ENCODE peak calls at places on chromosome 19, in six cellular contexts. One of them, this sample, is unnamed.

GRCh38 chr19:38411041-38411712 is 8.3 kb downstream of the FAM98C start:
- DNase-seq in germinal center: no peak
- DNase-seq in choroid plexus epithelial cell: no peak
- DNase-seq in C1 segment of cervical spinal cord: no peak
- DNase-seq in small intestine: no peak
- DNase-seq in right lobe of liver: no peak
- DNase-seq in this sample: no peak

GRCh38 chr19:33118643-33119042 is 13.3 kb upstream of the WDR88 start:
- DNase-seq in C1 segment of cervical spinal cord: no peak
- DNase-seq in small intestine: no peak
- DNase-seq in germinal center: no peak
- DNase-seq in choroid plexus epithelial cell: no peak
- DNase-seq in right lobe of liver: peak
- DNase-seq in this sample: no peak

GRCh38 chr19:3852177-3852511 is 16.7 kb downstream of the ZFR2 start:
- DNase-seq in right lobe of liver: no peak
- DNase-seq in germinal center: no peak
- DNase-seq in choroid plexus epithelial cell: no peak
- DNase-seq in small intestine: no peak
- DNase-seq in C1 segment of cervical spinal cord: no peak
- DNase-seq in this sample: no peak

GRCh38 chr19:31351212-31352193 is 2.3 kb upstream of the TSHZ3 start:
- DNase-seq in right lobe of liver: no peak
- DNase-seq in germinal center: no peak
- DNase-seq in choroid plexus epithelial cell: peak
- DNase-seq in small intestine: peak
- DNase-seq in C1 segment of cervical spinal cord: no peak
- DNase-seq in this sample: no peak

GRCh38 chr19:29878973-29879654 is 62.9 kb upstream of the URI1 start:
- DNase-seq in small intestine: no peak
- DNase-seq in right lobe of liver: no peak
- DNase-seq in C1 segment of cervical spinal cord: no peak
- DNase-seq in germinal center: no peak
- DNase-seq in choroid plexus epithelial cell: peak
- DNase-seq in this sample: peak

GRCh38 chr19:39140195-39140516 is 14.6 kb downstream of the PAK4 start:
- DNase-seq in right lobe of liver: no peak
- DNase-seq in germinal center: no peak
- DNase-seq in small intestine: no peak
- DNase-seq in choroid plexus epithelial cell: no peak
- DNase-seq in C1 segment of cervical spinal cord: no peak
- DNase-seq in this sample: no peak

GRCh38 chr19:36149673-36150406 is 2.4 kb downstream of the COX7A1 start:
- DNase-seq in germinal center: no peak
- DNase-seq in right lobe of liver: no peak
- DNase-seq in small intestine: no peak
- DNase-seq in choroid plexus epithelial cell: no peak
- DNase-seq in C1 segment of cervical spinal cord: no peak
- DNase-seq in this sample: no peak

GRCh38 chr19:10107254-10107653 is 1.1 kb downstream of the PPAN start:
- DNase-seq in right lobe of liver: no peak
- DNase-seq in choroid plexus epithelial cell: no peak
- DNase-seq in C1 segment of cervical spinal cord: no peak
- DNase-seq in small intestine: no peak
- DNase-seq in germinal center: no peak
- DNase-seq in this sample: no peak

GRCh38 chr19:16433986-16434385 is 37.8 kb downstream of the EPS15L1 start:
- DNase-seq in right lobe of liver: no peak
- DNase-seq in C1 segment of cervical spinal cord: no peak
- DNase-seq in germinal center: no peak
- DNase-seq in small intestine: no peak
- DNase-seq in choroid plexus epithelial cell: no peak
- DNase-seq in this sample: no peak

GRCh38 chr19:28715157-28715556 is 497.8 kb downstream of the UQCRFS1 start:
- DNase-seq in C1 segment of cervical spinal cord: no peak
- DNase-seq in small intestine: no peak
- DNase-seq in choroid plexus epithelial cell: no peak
- DNase-seq in germinal center: no peak
- DNase-seq in right lobe of liver: no peak
- DNase-seq in this sample: no peak

GRCh38 chr19:46932346-46932745 is 71.5 kb downstream of the ARHGAP35 start:
- DNase-seq in right lobe of liver: no peak
- DNase-seq in germinal center: no peak
- DNase-seq in C1 segment of cervical spinal cord: no peak
- DNase-seq in small intestine: no peak
- DNase-seq in choroid plexus epithelial cell: peak
- DNase-seq in this sample: peak

GRCh38 chr19:18416778-18417249 is 2.4 kb upstream of the SSBP4 start:
- DNase-seq in small intestine: no peak
- DNase-seq in choroid plexus epithelial cell: peak
- DNase-seq in germinal center: no peak
- DNase-seq in C1 segment of cervical spinal cord: peak
- DNase-seq in right lobe of liver: peak
- DNase-seq in this sample: peak

GRCh38 chr19:46615966-46616365 is 8.9 kb downstream of the PTGIR start:
- DNase-seq in small intestine: peak
- DNase-seq in right lobe of liver: no peak
- DNase-seq in germinal center: no peak
- DNase-seq in choroid plexus epithelial cell: no peak
- DNase-seq in C1 segment of cervical spinal cord: no peak
- DNase-seq in this sample: no peak

GRCh38 chr19:48553676-48554384 is 1.9 kb downstream of the SULT2B1 start:
- DNase-seq in C1 segment of cervical spinal cord: no peak
- DNase-seq in right lobe of liver: no peak
- DNase-seq in choroid plexus epithelial cell: peak
- DNase-seq in small intestine: peak
- DNase-seq in germinal center: no peak
- DNase-seq in this sample: peak

GRCh38 chr19:3131168-3131567 is 4.7 kb upstream of the GNA15 start:
- DNase-seq in right lobe of liver: no peak
- DNase-seq in C1 segment of cervical spinal cord: no peak
- DNase-seq in germinal center: no peak
- DNase-seq in small intestine: no peak
- DNase-seq in choroid plexus epithelial cell: no peak
- DNase-seq in this sample: no peak

GRCh38 chr19:53998223-53998622 is 6.8 kb downstream of the CACNG6 start:
- DNase-seq in small intestine: no peak
- DNase-seq in choroid plexus epithelial cell: no peak
- DNase-seq in germinal center: no peak
- DNase-seq in right lobe of liver: no peak
- DNase-seq in C1 segment of cervical spinal cord: no peak
- DNase-seq in this sample: no peak

GRCh38 chr19:9535934-9536333 is 2.5 kb downstream of the ZNF426 start:
- DNase-seq in C1 segment of cervical spinal cord: no peak
- DNase-seq in choroid plexus epithelial cell: no peak
- DNase-seq in germinal center: no peak
- DNase-seq in right lobe of liver: no peak
- DNase-seq in small intestine: no peak
- DNase-seq in this sample: no peak

GRCh38 chr19:46919324-46919723 is 58.5 kb downstream of the ARHGAP35 start:
- DNase-seq in C1 segment of cervical spinal cord: no peak
- DNase-seq in choroid plexus epithelial cell: peak
- DNase-seq in right lobe of liver: no peak
- DNase-seq in germinal center: no peak
- DNase-seq in small intestine: no peak
- DNase-seq in this sample: no peak

GRCh38 chr19:42422576-42423461 is 4.4 kb downstream of the LIPE start:
- DNase-seq in germinal center: peak
- DNase-seq in right lobe of liver: no peak
- DNase-seq in small intestine: peak
- DNase-seq in choroid plexus epithelial cell: peak
- DNase-seq in C1 segment of cervical spinal cord: no peak
- DNase-seq in this sample: no peak

GRCh38 chr19:16037424-16038195 is 38.7 kb upstream of the TPM4 start:
- DNase-seq in germinal center: no peak
- DNase-seq in right lobe of liver: no peak
- DNase-seq in C1 segment of cervical spinal cord: no peak
- DNase-seq in choroid plexus epithelial cell: no peak
- DNase-seq in small intestine: no peak
- DNase-seq in this sample: no peak

GRCh38 chr19:1616875-1617274 is 11.6 kb upstream of the UQCR11 start:
- DNase-seq in C1 segment of cervical spinal cord: no peak
- DNase-seq in right lobe of liver: no peak
- DNase-seq in germinal center: no peak
- DNase-seq in small intestine: no peak
- DNase-seq in choroid plexus epithelial cell: no peak
- DNase-seq in this sample: no peak

GRCh38 chr19:29783627-29784190 is 28.1 kb upstream of the CCNE1 start:
- DNase-seq in C1 segment of cervical spinal cord: no peak
- DNase-seq in small intestine: no peak
- DNase-seq in right lobe of liver: no peak
- DNase-seq in germinal center: no peak
- DNase-seq in choroid plexus epithelial cell: no peak
- DNase-seq in this sample: no peak

GRCh38 chr19:56076413-56076998 is 44.6 kb downstream of the ZNF787 start:
- DNase-seq in C1 segment of cervical spinal cord: no peak
- DNase-seq in right lobe of liver: no peak
- DNase-seq in germinal center: peak
- DNase-seq in small intestine: peak
- DNase-seq in choroid plexus epithelial cell: peak
- DNase-seq in this sample: no peak

GRCh38 chr19:30029721-30030510 is 87.9 kb downstream of the URI1 start:
- DNase-seq in small intestine: no peak
- DNase-seq in right lobe of liver: no peak
- DNase-seq in germinal center: no peak
- DNase-seq in C1 segment of cervical spinal cord: no peak
- DNase-seq in choroid plexus epithelial cell: peak
- DNase-seq in this sample: peak

GRCh38 chr19:13309853-13310252 is 159.6 kb downstream of the IER2 start:
- DNase-seq in germinal center: no peak
- DNase-seq in choroid plexus epithelial cell: no peak
- DNase-seq in right lobe of liver: no peak
- DNase-seq in small intestine: no peak
- DNase-seq in C1 segment of cervical spinal cord: no peak
- DNase-seq in this sample: no peak

GRCh38 chr19:19544257-19545127 is 6.4 kb downstream of the CILP2 start:
- DNase-seq in germinal center: no peak
- DNase-seq in choroid plexus epithelial cell: no peak
- DNase-seq in right lobe of liver: no peak
- DNase-seq in C1 segment of cervical spinal cord: no peak
- DNase-seq in small intestine: no peak
- DNase-seq in this sample: no peak

GRCh38 chr19:45455707-45456499 is 11.9 kb upstream of the FOSB start:
- DNase-seq in choroid plexus epithelial cell: peak
- DNase-seq in small intestine: peak
- DNase-seq in C1 segment of cervical spinal cord: peak
- DNase-seq in germinal center: no peak
- DNase-seq in right lobe of liver: peak
- DNase-seq in this sample: peak

GRCh38 chr19:4139614-4140236 is 13.7 kb upstream of the CREB3L3 start:
- DNase-seq in choroid plexus epithelial cell: peak
- DNase-seq in C1 segment of cervical spinal cord: no peak
- DNase-seq in germinal center: peak
- DNase-seq in small intestine: peak
- DNase-seq in right lobe of liver: peak
- DNase-seq in this sample: no peak